ENCODE peak calls at places on chromosomes 2 and 18, in ten cellular contexts. One of them, this sample, is unnamed. For H3K36me3, the result is how much of the 10 kb centered on the place peaks cover.

GRCh38 chr2:95165030-95165370 is 609 bp upstream of the ZNF2 start:
- DNase-seq in endothelial cell of umbilical vein: no peak
- DNase-seq in right lobe of liver: no peak
- DNase-seq in heart left ventricle: no peak
- DNase-seq in kidney epithelial cell: no peak
- DNase-seq in ovary: no peak
- DNase-seq in MM.1S: no peak
- DNase-seq in hepatocyte: no peak
- DNase-seq in psoas muscle: no peak
- DNase-seq in tibial artery: no peak
- DNase-seq in this sample: no peak

GRCh38 chr18:36284268-36284667 is 13.2 kb upstream of the FHOD3 start:
- DNase-seq in ovary: no peak
- DNase-seq in kidney epithelial cell: no peak
- DNase-seq in heart left ventricle: no peak
- DNase-seq in right lobe of liver: no peak
- DNase-seq in hepatocyte: no peak
- DNase-seq in psoas muscle: no peak
- DNase-seq in tibial artery: no peak
- DNase-seq in MM.1S: no peak
- DNase-seq in endothelial cell of umbilical vein: no peak
- DNase-seq in this sample: no peak

GRCh38 chr2:84686783-84687442 is 170.6 kb downstream of the DNAH6 start:
- DNase-seq in ovary: no peak
- DNase-seq in kidney epithelial cell: no peak
- DNase-seq in tibial artery: no peak
- DNase-seq in heart left ventricle: no peak
- DNase-seq in endothelial cell of umbilical vein: no peak
- DNase-seq in hepatocyte: no peak
- DNase-seq in MM.1S: no peak
- DNase-seq in psoas muscle: no peak
- DNase-seq in right lobe of liver: no peak
- DNase-seq in this sample: no peak

GRCh38 chr2:192645811-192646598 is 451.3 kb upstream of the TMEFF2 start:
- DNase-seq in tibial artery: no peak
- DNase-seq in ovary: no peak
- DNase-seq in kidney epithelial cell: peak
- DNase-seq in psoas muscle: no peak
- DNase-seq in heart left ventricle: no peak
- DNase-seq in endothelial cell of umbilical vein: no peak
- DNase-seq in MM.1S: no peak
- DNase-seq in right lobe of liver: no peak
- DNase-seq in hepatocyte: no peak
- DNase-seq in this sample: no peak

GRCh38 chr2:162579169-162579568 is 235.2 kb downstream of the GCA start:
- DNase-seq in right lobe of liver: no peak
- DNase-seq in psoas muscle: no peak
- DNase-seq in kidney epithelial cell: no peak
- DNase-seq in hepatocyte: no peak
- DNase-seq in heart left ventricle: no peak
- DNase-seq in ovary: no peak
- DNase-seq in endothelial cell of umbilical vein: no peak
- DNase-seq in tibial artery: no peak
- DNase-seq in MM.1S: no peak
- DNase-seq in this sample: no peak

GRCh38 chr2:55148269-55148668 is 83.8 kb downstream of the CLHC1 start:
- DNase-seq in hepatocyte: no peak
- DNase-seq in kidney epithelial cell: no peak
- DNase-seq in heart left ventricle: no peak
- DNase-seq in psoas muscle: no peak
- DNase-seq in tibial artery: no peak
- DNase-seq in ovary: no peak
- DNase-seq in right lobe of liver: no peak
- DNase-seq in endothelial cell of umbilical vein: peak
- DNase-seq in MM.1S: no peak
- DNase-seq in this sample: peak

GRCh38 chr2:15630121-15630957 is 38.7 kb downstream of the DDX1 start:
- DNase-seq in endothelial cell of umbilical vein: no peak
- DNase-seq in ovary: no peak
- DNase-seq in MM.1S: no peak
- DNase-seq in kidney epithelial cell: no peak
- DNase-seq in psoas muscle: no peak
- DNase-seq in tibial artery: no peak
- DNase-seq in heart left ventricle: no peak
- DNase-seq in right lobe of liver: no peak
- DNase-seq in hepatocyte: no peak
- DNase-seq in this sample: no peak

GRCh38 chr2:74415762-74416395 is 5.5 kb downstream of the C2orf81 start:
- DNase-seq in heart left ventricle: no peak
- DNase-seq in psoas muscle: no peak
- DNase-seq in kidney epithelial cell: no peak
- DNase-seq in MM.1S: no peak
- DNase-seq in endothelial cell of umbilical vein: no peak
- DNase-seq in ovary: no peak
- DNase-seq in right lobe of liver: no peak
- DNase-seq in hepatocyte: no peak
- DNase-seq in tibial artery: no peak
- DNase-seq in this sample: no peak

GRCh38 chr2:238075397-238075796 is 14.6 kb downstream of the SCLY start:
- DNase-seq in kidney epithelial cell: no peak
- DNase-seq in right lobe of liver: no peak
- DNase-seq in heart left ventricle: no peak
- DNase-seq in MM.1S: no peak
- DNase-seq in endothelial cell of umbilical vein: no peak
- DNase-seq in tibial artery: no peak
- DNase-seq in ovary: no peak
- DNase-seq in psoas muscle: no peak
- DNase-seq in hepatocyte: no peak
- DNase-seq in this sample: peak
- H3K36me3 ChIP-seq in kidney epithelial cell: under half
- H3K36me3 ChIP-seq in right lobe of liver: under half
- H3K36me3 ChIP-seq in heart left ventricle: under half
- H3K36me3 ChIP-seq in MM.1S: under half
- H3K36me3 ChIP-seq in endothelial cell of umbilical vein: under half
- H3K36me3 ChIP-seq in tibial artery: under half
- H3K36me3 ChIP-seq in ovary: under half
- H3K36me3 ChIP-seq in psoas muscle: under half
- H3K36me3 ChIP-seq in hepatocyte: under half
- H3K36me3 ChIP-seq in this sample: under half

DNA sequence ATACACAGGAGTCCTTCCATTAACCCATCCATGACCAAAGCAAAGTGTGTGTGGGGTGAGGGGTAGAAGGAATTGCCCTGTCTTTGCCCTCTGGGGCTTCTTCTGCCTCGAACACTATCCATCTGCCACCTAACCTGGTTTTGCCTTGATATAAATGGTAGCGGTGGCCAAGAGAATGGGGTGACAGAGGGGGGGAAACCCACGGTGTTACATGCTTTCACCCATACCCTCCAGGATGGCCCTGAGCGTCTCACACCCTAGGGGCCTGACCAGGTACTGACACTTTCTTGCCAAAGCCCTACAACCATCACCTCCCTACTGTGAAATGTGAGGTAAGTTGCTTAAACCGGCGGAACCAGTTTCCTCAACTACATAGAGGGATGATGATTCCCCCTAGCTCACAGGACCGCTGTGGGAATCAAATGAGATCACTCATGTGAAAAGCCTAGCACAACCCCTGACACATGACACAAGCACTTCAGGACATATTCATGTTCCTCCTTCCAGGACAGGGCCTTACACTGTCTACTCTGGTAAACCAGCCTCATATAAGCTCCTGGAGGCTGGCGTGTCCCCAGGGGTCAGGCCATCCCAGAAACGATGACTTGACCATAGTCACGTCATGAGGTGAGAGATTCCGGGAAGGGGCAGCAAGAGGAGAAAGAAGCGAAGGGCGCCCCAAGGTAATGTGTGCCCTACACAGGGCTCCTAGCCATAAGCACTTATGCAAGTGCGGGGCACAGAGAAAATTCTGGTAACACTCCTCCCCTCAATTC is 49.7 kb downstream of the C2orf42 start:
- DNase-seq in heart left ventricle: peak
- DNase-seq in MM.1S: peak
- DNase-seq in tibial artery: peak
- DNase-seq in kidney epithelial cell: peak
- DNase-seq in psoas muscle: peak
- DNase-seq in ovary: peak
- DNase-seq in right lobe of liver: peak
- DNase-seq in endothelial cell of umbilical vein: peak
- DNase-seq in hepatocyte: peak
- DNase-seq in this sample: no peak
- TF ChIP-seq CTCF in heart left ventricle: no peak
- TF ChIP-seq CTCF in MM.1S: peak
- TF ChIP-seq CTCF in tibial artery: no peak
- TF ChIP-seq CTCF in kidney epithelial cell: peak
- TF ChIP-seq CTCF in psoas muscle: peak
- TF ChIP-seq CTCF in ovary: peak
- TF ChIP-seq CTCF in right lobe of liver: peak
- TF ChIP-seq CTCF in endothelial cell of umbilical vein: peak
- TF ChIP-seq CTCF in hepatocyte: peak
- TF ChIP-seq CTCF in this sample: peak

GRCh38 chr2:11543337-11544216 is 9.7 kb downstream of the GREB1 start:
- DNase-seq in heart left ventricle: no peak
- DNase-seq in kidney epithelial cell: no peak
- DNase-seq in MM.1S: no peak
- DNase-seq in endothelial cell of umbilical vein: no peak
- DNase-seq in tibial artery: no peak
- DNase-seq in right lobe of liver: no peak
- DNase-seq in hepatocyte: no peak
- DNase-seq in psoas muscle: no peak
- DNase-seq in ovary: peak
- DNase-seq in this sample: no peak

GRCh38 chr2:11540996-11541692 is 7.3 kb downstream of the GREB1 start:
- DNase-seq in right lobe of liver: no peak
- DNase-seq in hepatocyte: no peak
- DNase-seq in MM.1S: no peak
- DNase-seq in tibial artery: no peak
- DNase-seq in ovary: peak
- DNase-seq in psoas muscle: no peak
- DNase-seq in heart left ventricle: no peak
- DNase-seq in endothelial cell of umbilical vein: no peak
- DNase-seq in kidney epithelial cell: no peak
- DNase-seq in this sample: no peak

GRCh38 chr2:11540148-11540995 is 6.5 kb downstream of the GREB1 start:
- DNase-seq in endothelial cell of umbilical vein: no peak
- DNase-seq in hepatocyte: no peak
- DNase-seq in MM.1S: no peak
- DNase-seq in tibial artery: no peak
- DNase-seq in right lobe of liver: peak
- DNase-seq in heart left ventricle: no peak
- DNase-seq in psoas muscle: no peak
- DNase-seq in kidney epithelial cell: no peak
- DNase-seq in ovary: peak
- DNase-seq in this sample: no peak

GRCh38 chr2:11541693-11542274 is 7.9 kb downstream of the GREB1 start:
- DNase-seq in psoas muscle: no peak
- DNase-seq in right lobe of liver: no peak
- DNase-seq in tibial artery: no peak
- DNase-seq in endothelial cell of umbilical vein: no peak
- DNase-seq in MM.1S: peak
- DNase-seq in kidney epithelial cell: no peak
- DNase-seq in hepatocyte: no peak
- DNase-seq in heart left ventricle: no peak
- DNase-seq in ovary: peak
- DNase-seq in this sample: no peak

DNA sequence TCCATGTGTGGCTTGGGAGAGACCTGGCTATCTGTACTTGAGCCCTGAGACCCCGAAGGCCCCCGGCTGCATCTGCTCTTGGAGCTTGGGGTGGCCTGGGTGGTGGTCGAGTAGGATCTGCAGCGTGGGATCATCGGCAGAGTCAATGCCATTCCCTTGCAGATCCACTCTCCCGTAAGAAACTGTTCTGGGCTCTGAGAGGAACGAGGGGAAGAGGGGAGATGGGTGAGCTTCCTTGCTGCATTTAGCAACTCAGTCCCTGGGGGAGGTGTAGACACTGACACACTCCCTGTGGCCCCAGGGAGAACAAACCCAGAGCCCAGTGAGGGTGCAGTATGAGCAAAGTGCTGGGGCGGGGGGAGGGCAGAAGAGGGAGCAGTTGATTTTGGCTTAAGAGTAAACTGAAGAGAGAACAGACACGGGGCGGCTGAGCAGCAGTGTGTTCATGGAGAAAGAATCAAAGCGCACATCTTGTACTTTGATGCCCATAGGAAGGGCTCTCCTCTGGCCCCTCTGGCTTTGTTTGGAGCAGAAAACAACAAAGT is 8.5 kb downstream of the GREB1 start:
- DNase-seq in right lobe of liver: no peak
- DNase-seq in kidney epithelial cell: no peak
- DNase-seq in endothelial cell of umbilical vein: no peak
- DNase-seq in psoas muscle: no peak
- DNase-seq in MM.1S: no peak
- DNase-seq in ovary: peak
- DNase-seq in heart left ventricle: no peak
- DNase-seq in tibial artery: no peak
- DNase-seq in hepatocyte: no peak
- DNase-seq in this sample: no peak
- H3K4me3 ChIP-seq in right lobe of liver: no peak
- H3K4me3 ChIP-seq in kidney epithelial cell: no peak
- H3K4me3 ChIP-seq in endothelial cell of umbilical vein: no peak
- H3K4me3 ChIP-seq in psoas muscle: no peak
- H3K4me3 ChIP-seq in MM.1S: no peak
- H3K4me3 ChIP-seq in ovary: peak
- H3K4me3 ChIP-seq in heart left ventricle: no peak
- H3K4me3 ChIP-seq in tibial artery: no peak
- H3K4me3 ChIP-seq in hepatocyte: no peak
- H3K4me3 ChIP-seq in this sample: no peak

GRCh38 chr2:160299540-160299939 is 99.5 kb upstream of the ITGB6 start:
- DNase-seq in hepatocyte: no peak
- DNase-seq in tibial artery: no peak
- DNase-seq in psoas muscle: no peak
- DNase-seq in ovary: no peak
- DNase-seq in endothelial cell of umbilical vein: peak
- DNase-seq in MM.1S: no peak
- DNase-seq in heart left ventricle: no peak
- DNase-seq in right lobe of liver: no peak
- DNase-seq in kidney epithelial cell: no peak
- DNase-seq in this sample: no peak

GRCh38 chr2:160303076-160303475 is 103.0 kb upstream of the ITGB6 start:
- DNase-seq in hepatocyte: no peak
- DNase-seq in MM.1S: no peak
- DNase-seq in endothelial cell of umbilical vein: no peak
- DNase-seq in psoas muscle: no peak
- DNase-seq in kidney epithelial cell: no peak
- DNase-seq in right lobe of liver: no peak
- DNase-seq in heart left ventricle: no peak
- DNase-seq in ovary: no peak
- DNase-seq in tibial artery: no peak
- DNase-seq in this sample: no peak

GRCh38 chr2:160301420-160301819 is 101.3 kb upstream of the ITGB6 start:
- DNase-seq in endothelial cell of umbilical vein: no peak
- DNase-seq in right lobe of liver: no peak
- DNase-seq in tibial artery: no peak
- DNase-seq in hepatocyte: no peak
- DNase-seq in ovary: no peak
- DNase-seq in psoas muscle: no peak
- DNase-seq in kidney epithelial cell: no peak
- DNase-seq in MM.1S: no peak
- DNase-seq in heart left ventricle: no peak
- DNase-seq in this sample: no peak

GRCh38 chr2:160298960-160299359 is 98.9 kb upstream of the ITGB6 start:
- DNase-seq in tibial artery: no peak
- DNase-seq in right lobe of liver: no peak
- DNase-seq in kidney epithelial cell: no peak
- DNase-seq in ovary: no peak
- DNase-seq in endothelial cell of umbilical vein: no peak
- DNase-seq in MM.1S: no peak
- DNase-seq in psoas muscle: no peak
- DNase-seq in hepatocyte: no peak
- DNase-seq in heart left ventricle: no peak
- DNase-seq in this sample: no peak

GRCh38 chr2:160300203-160300602 is 100.1 kb upstream of the ITGB6 start:
- DNase-seq in ovary: no peak
- DNase-seq in psoas muscle: no peak
- DNase-seq in MM.1S: no peak
- DNase-seq in endothelial cell of umbilical vein: no peak
- DNase-seq in tibial artery: no peak
- DNase-seq in kidney epithelial cell: no peak
- DNase-seq in heart left ventricle: no peak
- DNase-seq in hepatocyte: no peak
- DNase-seq in right lobe of liver: no peak
- DNase-seq in this sample: no peak
- H3K36me3 ChIP-seq in ovary: under half
- H3K36me3 ChIP-seq in psoas muscle: under half
- H3K36me3 ChIP-seq in MM.1S: under half
- H3K36me3 ChIP-seq in endothelial cell of umbilical vein: under half
- H3K36me3 ChIP-seq in tibial artery: half or more
- H3K36me3 ChIP-seq in kidney epithelial cell: under half
- H3K36me3 ChIP-seq in heart left ventricle: half or more
- H3K36me3 ChIP-seq in hepatocyte: under half
- H3K36me3 ChIP-seq in right lobe of liver: under half
- H3K36me3 ChIP-seq in this sample: under half

This sample was measured in BJ.